ENCODE peak calls at places on chromosomes 6 and 20, in five cellular contexts. X is iris pigment epithelial cell, S is neural crest cell, B is left cardiac atrium, R is cardiac fibroblast. I is an unnamed sample.

GRCh38 chr6:165184192-165184979 is 125.0 kb downstream of the C6orf118 start:
- DNase-seq in X (no peak), S (no peak), B (peak), R (peak), I (no peak)

GRCh38 chr6:24489881-24490280 is 503 bp upstream of the GPLD1 start:
- DNase-seq in X (peak), S (no peak), B (no peak), R (peak), I (no peak)

GRCh38 chr6:16434885-16435284 is 196.5 kb downstream of the GMPR start:
- DNase-seq in X (no peak), S (no peak), B (no peak), R (no peak), I (no peak)

GRCh38 chr6:129498950-129499870 is 210.8 kb downstream of the ARHGAP18 start:
- DNase-seq in X (peak), S (no peak), B (no peak), R (peak), I (no peak)

GRCh38 chr6:39231844-39232243 is 2.6 kb upstream of the KCNK5 start:
- DNase-seq in X (no peak), S (no peak), B (no peak), R (no peak), I (no peak)

GRCh38 chr6:1614767-1615650 is 5.3 kb downstream of the FOXC1 start:
- DNase-seq in X (peak), S (no peak), B (no peak), R (no peak), I (no peak)

GRCh38 chr6:158649289-158650143 is at the start of gene SYTL3:
- DNase-seq in X (peak), S (no peak), B (peak), R (peak), I (no peak)

GRCh38 chr20:10125757-10126156 is 91.0 kb downstream of the ANKEF1 start:
- DNase-seq in X (peak), S (no peak), B (no peak), R (no peak), I (no peak)

GRCh38 chr6:139277161-139277560 is 14.6 kb downstream of the TXLNB start:
- DNase-seq in X (no peak), S (no peak), B (peak), R (peak), I (no peak)

GRCh38 chr6:152273002-152273401 is 364.2 kb downstream of the SYNE1 start:
- DNase-seq in X (peak), S (no peak), B (peak), R (peak), I (no peak)

GRCh38 chr6:74128536-74128935 is 432.5 kb downstream of the CD109 start:
- DNase-seq in X (peak), S (no peak), B (no peak), R (no peak), I (no peak)

GRCh38 chr20:8854566-8854965 is 214.3 kb upstream of the PLCB4 start:
- DNase-seq in X (peak), S (no peak), B (peak), R (peak), I (no peak)

GRCh38 chr6:134474980-134475379 is 157.1 kb upstream of the SGK1 start:
- DNase-seq in X (no peak), S (no peak), B (no peak), R (no peak), I (no peak)

GRCh38 chr20:32984631-32985354 is 19.4 kb downstream of the SUN5 start:
- DNase-seq in X (no peak), S (no peak), B (no peak), R (no peak), I (no peak)

GRCh38 chr20:33443512-33444239 is at the start of gene SNTA1:
- DNase-seq in X (peak), S (peak), B (peak), R (peak), I (peak)

GRCh38 chr20:13325033-13325432 is 104.0 kb downstream of the ISM1 start:
- DNase-seq in X (peak), S (no peak), B (no peak), R (peak), I (no peak)

GRCh38 chr20:25525857-25526256 is 59.5 kb downstream of the NINL start:
- DNase-seq in X (peak), S (no peak), B (no peak), R (peak), I (no peak)

GRCh38 chr6:110357696-110358535 is at the start of gene METTL24:
- DNase-seq in X (no peak), S (peak), B (peak), R (no peak), I (peak)

GRCh38 chr6:75719133-75719532 is 29.9 kb upstream of the MYO6 start:
- DNase-seq in X (no peak), S (no peak), B (no peak), R (no peak), I (no peak)

GRCh38 chr6:80725156-80725930 is 618.9 kb downstream of the BCKDHB start:
- DNase-seq in X (no peak), S (no peak), B (no peak), R (peak), I (no peak)

GRCh38 chr6:150606258-150607043 is 6.8 kb downstream of the PLEKHG1 start:
- DNase-seq in X (no peak), S (no peak), B (peak), R (no peak), I (no peak)

GRCh38 chr6:9248125-9248524 is 812.8 kb upstream of the SLC35B3 start:
- DNase-seq in X (no peak), S (no peak), B (no peak), R (no peak), I (no peak)

GRCh38 chr6:148969679-148970078 is 222.8 kb downstream of the UST start:
- DNase-seq in X (peak), S (no peak), B (peak), R (peak), I (no peak)

GRCh38 chr20:53773792-53774371 is 180.2 kb upstream of the ZNF217 start:
- DNase-seq in X (peak), S (no peak), B (no peak), R (peak), I (no peak)

GRCh38 chr20:57434390-57434700 is 43.1 kb downstream of the RBM38 start:
- DNase-seq in X (no peak), S (no peak), B (no peak), R (no peak), I (no peak)

GRCh38 chr6:42783876-42784738 is 2.3 kb downstream of the BICRAL start:
- DNase-seq in X (no peak), S (no peak), B (no peak), R (peak), I (no peak)

GRCh38 chr6:39401376-39401775 is 78.9 kb upstream of the KCNK16 start:
- DNase-seq in X (no peak), S (no peak), B (no peak), R (no peak), I (no peak)

GRCh38 chr20:49866051-49866450 is 49.3 kb downstream of the SPATA2 start:
- DNase-seq in X (peak), S (no peak), B (no peak), R (no peak), I (no peak)

GRCh38 chr6:71079707-71080106 is 122.8 kb upstream of the B3GAT2 start:
- DNase-seq in X (peak), S (no peak), B (no peak), R (peak), I (no peak)

GRCh38 chr6:35054106-35054742 is 86.9 kb downstream of the TCP11 start:
- DNase-seq in X (no peak), S (no peak), B (no peak), R (no peak), I (no peak)

I was measured in GM19239.